ENCODE peak calls at places on chromosomes 3 and 15, in eight cellular contexts. J is GM10248; H is skeletal muscle cell; N is NCI-H748 treated with DMSO at 0.1 percent for 48 hours; Y is GM23338; K is activated gamma-delta T cell; U is stimulated activated CD4-positive, alpha-beta T cell treated with anti-CD3 and anti-CD28 coated beads, Interleukin-15, amount 100 ng/mL, for 1 hour; O is GM23248. W is an unnamed sample.

GRCh38 chr15:71202712-71203111 is 87.4 kb downstream of the THSD4 start:
- DNase-seq in O (no peak), U (no peak), K (no peak), N (peak), H (no peak), J (no peak), Y (peak), W (no peak)

GRCh38 chr15:40347559-40348470 is 3.0 kb upstream of the PHGR1 start:
- DNase-seq in Y (no peak), O (no peak), U (no peak), H (no peak), K (no peak), N (no peak), J (no peak), W (no peak)

GRCh38 chr3:141798455-141798854 is 35.2 kb downstream of the GRK7 start:
- DNase-seq in U (no peak), Y (no peak), O (no peak), J (no peak), H (no peak), N (no peak), K (no peak), W (no peak)

GRCh38 chr3:33277193-33277882 is at the start of gene FBXL2:
- DNase-seq in Y (peak), J (peak), N (peak), K (no peak), H (peak), O (peak), U (no peak), W (no peak)

GRCh38 chr15:68210821-68211655 is 5.9 kb upstream of the CALML4 start:
- DNase-seq in J (peak), K (peak), Y (peak), U (no peak), N (no peak), H (peak), O (peak), W (no peak)

GRCh38 chr3:98730338-98730737 is 32.8 kb upstream of the ST3GAL6 start:
- DNase-seq in K (no peak), H (no peak), U (no peak), O (no peak), N (no peak), J (peak), Y (no peak), W (no peak)

GRCh38 chr15:57595011-57595866 is 3.5 kb downstream of the MYZAP start:
- DNase-seq in K (no peak), U (no peak), O (no peak), H (no peak), N (no peak), J (no peak), Y (no peak), W (no peak)

GRCh38 chr3:178388473-178388872 is 147.8 kb upstream of the KCNMB2 start:
- DNase-seq in Y (no peak), K (no peak), H (no peak), O (no peak), N (no peak), U (no peak), J (no peak), W (no peak)

GRCh38 chr15:59313703-59314332 is 58.9 kb downstream of the MYO1E start:
- DNase-seq in N (peak), J (peak), U (no peak), O (peak), H (peak), Y (no peak), K (no peak), W (no peak)

GRCh38 chr3:15333957-15334263 is 1.5 kb upstream of the SH3BP5 start:
- DNase-seq in J (no peak), H (no peak), Y (no peak), O (no peak), U (no peak), K (no peak), N (no peak), W (no peak)

GRCh38 chr15:67240235-67241131 is 14.0 kb downstream of the AAGAB start:
- DNase-seq in K (no peak), Y (peak), N (peak), O (peak), J (peak), H (no peak), U (no peak), W (no peak)

GRCh38 chr3:58572013-58572633 is 5.1 kb downstream of the FAM107A start:
- DNase-seq in O (no peak), N (no peak), K (no peak), J (no peak), U (no peak), H (no peak), Y (no peak), W (no peak)

GRCh38 chr3:141051641-141052569 is 758 bp downstream of the SPSB4 start:
- DNase-seq in H (no peak), N (no peak), K (no peak), O (no peak), J (no peak), Y (peak), U (no peak), W (no peak)

GRCh38 chr15:96849501-96849900 is 519.0 kb downstream of the NR2F2 start:
- DNase-seq in H (peak), K (no peak), J (no peak), O (no peak), Y (no peak), U (no peak), N (no peak), W (no peak)

GRCh38 chr3:171458857-171459129 is 1.4 kb downstream of the TNIK start:
- DNase-seq in N (no peak), U (no peak), H (no peak), O (peak), J (no peak), K (no peak), Y (peak), W (no peak)

GRCh38 chr3:71444028-71444860 is 139.3 kb downstream of the FOXP1 start:
- DNase-seq in K (no peak), H (peak), U (peak), J (peak), O (peak), N (no peak), Y (no peak), W (peak)

GRCh38 chr3:134361162-134361831 is 12.9 kb downstream of the AMOTL2 start:
- DNase-seq in Y (no peak), U (no peak), N (no peak), K (no peak), O (peak), H (no peak), J (no peak), W (no peak)

GRCh38 chr3:181403876-181404660 is 307.7 kb upstream of the SOX2 start:
- DNase-seq in O (no peak), N (no peak), J (no peak), Y (no peak), U (no peak), K (no peak), H (no peak), W (no peak)

GRCh38 chr3:195697582-195698324 is 23.0 kb upstream of the MUC20 start:
- DNase-seq in J (no peak), N (no peak), Y (peak), U (no peak), O (peak), H (peak), K (no peak), W (peak)

GRCh38 chr15:98375513-98376360 is 272.6 kb upstream of the IGF1R start:
- DNase-seq in K (no peak), N (no peak), U (no peak), Y (no peak), J (no peak), H (no peak), O (no peak), W (no peak)

GRCh38 chr3:126418661-126419131 is 24.0 kb downstream of the CFAP100 start:
- DNase-seq in O (no peak), H (no peak), N (no peak), K (no peak), U (no peak), J (no peak), Y (no peak), W (no peak)

GRCh38 chr3:184941408-184941807 is 129.4 kb downstream of the VPS8 start:
- DNase-seq in K (no peak), U (no peak), O (no peak), N (no peak), Y (peak), J (no peak), H (no peak), W (no peak)

GRCh38 chr3:102156426-102156825 is 278.4 kb upstream of the ZPLD1 start:
- DNase-seq in O (peak), K (no peak), U (no peak), H (peak), Y (no peak), N (no peak), J (no peak), W (peak)

GRCh38 chr3:102741105-102741504 is 306.3 kb downstream of the ZPLD1 start:
- DNase-seq in J (no peak), K (no peak), H (no peak), N (no peak), U (no peak), O (peak), Y (peak), W (no peak)

GRCh38 chr15:55282284-55282833 is 7.3 kb downstream of the RAB27A start:
- DNase-seq in O (peak), J (no peak), K (no peak), Y (no peak), N (no peak), U (no peak), H (no peak), W (peak)

GRCh38 chr3:25297667-25298585 is 130.1 kb upstream of the RARB start:
- DNase-seq in J (no peak), U (no peak), O (no peak), H (no peak), K (no peak), N (no peak), Y (peak), W (peak)

GRCh38 chr3:191217331-191217730 is 18.3 kb downstream of the OSTN start:
- DNase-seq in N (no peak), J (no peak), U (no peak), H (peak), K (no peak), Y (no peak), O (peak), W (no peak)

W was measured in HFF-Myc.